ENCODE peak calls at places on chromosome 4, in six cellular contexts. C is HuH-7, B is foreskin fibroblast, X is AG04449, P is cortex of kidney, I is LoVo. Y is an unnamed sample.

GRCh38 chr4:37522996-37523395 is 163.2 kb downstream of the RELL1 start:
- DNase-seq in B (no peak), P (no peak), X (no peak), C (no peak), I (no peak), Y (no peak)

GRCh38 chr4:107853444-107854325 is 29.0 kb downstream of the SGMS2 start:
- DNase-seq in C (no peak), B (peak; percentile 49), X (no peak), P (no peak), I (peak; percentile 58), Y (no peak)

GRCh38 chr4:139903845-139904244 is 238.2 kb downstream of the MGST2 start:
- DNase-seq in P (no peak), C (no peak), B (peak; percentile 8), X (no peak), I (no peak), Y (no peak)

GRCh38 chr4:76203541-76203940 is 10.1 kb downstream of the SCARB2 start:
- DNase-seq in B (no peak), X (no peak), C (no peak), P (no peak), I (no peak), Y (no peak)

GRCh38 chr4:132001542-132001941 is 1147.6 kb upstream of the PCDH10 start:
- DNase-seq in P (no peak), X (peak; percentile 4), C (no peak), I (peak; percentile 4), B (peak; percentile 15), Y (no peak)

GRCh38 chr4:186957952-186958555 is 234.4 kb upstream of the FAT1 start:
- DNase-seq in I (no peak), P (no peak), C (no peak), B (no peak), X (no peak), Y (no peak)

GRCh38 chr4:61666248-61666647 is 466.1 kb downstream of the ADGRL3 start:
- DNase-seq in I (no peak), B (no peak), C (no peak), X (no peak), P (no peak), Y (no peak)

GRCh38 chr4:185201983-185202962 is 1.5 kb downstream of the CFAP97 start:
- DNase-seq in X (no peak), B (no peak), I (no peak), P (no peak), C (peak; percentile 21), Y (no peak)

GRCh38 chr4:17385403-17385802 is 126.5 kb downstream of the QDPR start:
- DNase-seq in C (peak; percentile 22), X (no peak), I (peak; percentile 37), P (no peak), B (peak; percentile 8), Y (peak; percentile 47)

GRCh38 chr4:26576171-26576829 is 7.6 kb upstream of the TBC1D19 start:
- DNase-seq in X (no peak), C (peak; percentile 15), P (no peak), B (peak; percentile 43), I (no peak), Y (no peak)

GRCh38 chr4:154137320-154137905 is 348.5 kb upstream of the SFRP2 start:
- DNase-seq in B (no peak), P (no peak), C (no peak), X (no peak), I (no peak), Y (no peak)

GRCh38 chr4:102493794-102494193 is 7.4 kb upstream of the NFKB1 start:
- DNase-seq in C (no peak), B (no peak), I (no peak), X (no peak), P (no peak), Y (no peak)

GRCh38 chr4:172858731-172859230 is 309.8 kb upstream of the GALNT7 start:
- DNase-seq in I (no peak), X (no peak), P (no peak), B (no peak), C (no peak), Y (no peak)

GRCh38 chr4:89324671-89325070 is 17.1 kb upstream of the GPRIN3 start:
- DNase-seq in P (no peak), C (no peak), B (peak; percentile 23), X (no peak), I (no peak), Y (no peak)

GRCh38 chr4:70994387-70995099 is 1.1 kb downstream of the DCK start:
- DNase-seq in P (no peak), I (no peak), B (no peak), C (no peak), X (no peak), Y (no peak)

GRCh38 chr4:36189511-36190226 is 54.6 kb downstream of the ARAP2 start:
- DNase-seq in P (no peak), X (no peak), C (no peak), I (no peak), B (no peak), Y (no peak)

GRCh38 chr4:34181311-34181808 is 2063.0 kb downstream of the ARAP2 start:
- DNase-seq in B (peak; percentile 89), I (peak; percentile 24), C (no peak), P (no peak), X (peak; percentile 85), Y (no peak)

GRCh38 chr4:163473576-163473975 is at the start of gene TKTL2:
- DNase-seq in I (no peak), C (no peak), P (no peak), X (no peak), B (no peak), Y (no peak)

Y was measured in left lobe of liver.